ENCODE peak calls at places on chromosomes 11 and 22, in seven cellular contexts. One of them, this sample, is unnamed.

GRCh38 chr22:17230239-17230638 is 11.0 kb upstream of the ADA2 start:
- DNase-seq in osteocyte: no peak
- DNase-seq in AG10803: no peak
- DNase-seq in K562: no peak
- DNase-seq in fibroblast of mammary gland: no peak
- DNase-seq in tibial artery: no peak
- DNase-seq in CD8-positive, alpha-beta T cell: no peak
- DNase-seq in this sample: no peak

GRCh38 chr11:125874556-125875124 is 12.8 kb upstream of the HYLS1 start:
- DNase-seq in osteocyte: no peak
- DNase-seq in AG10803: peak
- DNase-seq in K562: peak
- DNase-seq in CD8-positive, alpha-beta T cell: peak
- DNase-seq in fibroblast of mammary gland: peak
- DNase-seq in tibial artery: peak
- DNase-seq in this sample: peak

GRCh38 chr11:67288452-67289225 is 464 bp upstream of the ANKRD13D start:
- DNase-seq in AG10803: peak
- DNase-seq in tibial artery: peak
- DNase-seq in CD8-positive, alpha-beta T cell: peak
- DNase-seq in osteocyte: peak
- DNase-seq in K562: peak
- DNase-seq in fibroblast of mammary gland: peak
- DNase-seq in this sample: peak

GRCh38 chr22:44147821-44148574 is 32.7 kb upstream of the PARVG start:
- DNase-seq in CD8-positive, alpha-beta T cell: no peak
- DNase-seq in AG10803: peak
- DNase-seq in tibial artery: no peak
- DNase-seq in K562: no peak
- DNase-seq in fibroblast of mammary gland: no peak
- DNase-seq in osteocyte: no peak
- DNase-seq in this sample: no peak

GRCh38 chr11:83292709-83293435 is 6.7 kb upstream of the CCDC90B start:
- DNase-seq in tibial artery: no peak
- DNase-seq in AG10803: peak
- DNase-seq in K562: peak
- DNase-seq in fibroblast of mammary gland: peak
- DNase-seq in CD8-positive, alpha-beta T cell: no peak
- DNase-seq in osteocyte: no peak
- DNase-seq in this sample: peak

GRCh38 chr11:71566081-71566620 is 788 bp downstream of the KRTAP5-10 start:
- DNase-seq in CD8-positive, alpha-beta T cell: no peak
- DNase-seq in osteocyte: no peak
- DNase-seq in K562: no peak
- DNase-seq in tibial artery: no peak
- DNase-seq in AG10803: no peak
- DNase-seq in fibroblast of mammary gland: no peak
- DNase-seq in this sample: no peak

GRCh38 chr11:6622261-6623171 is 3.3 kb upstream of the TPP1 start:
- DNase-seq in CD8-positive, alpha-beta T cell: no peak
- DNase-seq in K562: no peak
- DNase-seq in osteocyte: no peak
- DNase-seq in fibroblast of mammary gland: peak
- DNase-seq in tibial artery: no peak
- DNase-seq in AG10803: no peak
- DNase-seq in this sample: no peak

GRCh38 chr22:49668402-49668801 is 159.3 kb downstream of the BRD1 start:
- DNase-seq in tibial artery: no peak
- DNase-seq in AG10803: no peak
- DNase-seq in fibroblast of mammary gland: no peak
- DNase-seq in CD8-positive, alpha-beta T cell: peak
- DNase-seq in K562: no peak
- DNase-seq in osteocyte: no peak
- DNase-seq in this sample: no peak

GRCh38 chr22:49629024-49629570 is 198.6 kb downstream of the BRD1 start:
- DNase-seq in CD8-positive, alpha-beta T cell: no peak
- DNase-seq in fibroblast of mammary gland: no peak
- DNase-seq in tibial artery: no peak
- DNase-seq in K562: no peak
- DNase-seq in AG10803: no peak
- DNase-seq in osteocyte: no peak
- DNase-seq in this sample: no peak

GRCh38 chr22:38413085-38414008 is 41.7 kb downstream of the KCNJ4 start:
- DNase-seq in fibroblast of mammary gland: no peak
- DNase-seq in CD8-positive, alpha-beta T cell: peak
- DNase-seq in K562: no peak
- DNase-seq in osteocyte: peak
- DNase-seq in AG10803: no peak
- DNase-seq in tibial artery: no peak
- DNase-seq in this sample: no peak

GRCh38 chr11:65649656-65650546 is 12.0 kb downstream of the SIPA1 start:
- DNase-seq in osteocyte: no peak
- DNase-seq in fibroblast of mammary gland: no peak
- DNase-seq in tibial artery: no peak
- DNase-seq in K562: no peak
- DNase-seq in CD8-positive, alpha-beta T cell: no peak
- DNase-seq in AG10803: no peak
- DNase-seq in this sample: no peak

GRCh38 chr11:93902921-93903320 is 52.5 kb upstream of the VSTM5 start:
- DNase-seq in K562: no peak
- DNase-seq in CD8-positive, alpha-beta T cell: no peak
- DNase-seq in tibial artery: no peak
- DNase-seq in osteocyte: no peak
- DNase-seq in fibroblast of mammary gland: no peak
- DNase-seq in AG10803: no peak
- DNase-seq in this sample: no peak

GRCh38 chr11:93905384-93905783 is 55.0 kb upstream of the VSTM5 start:
- DNase-seq in fibroblast of mammary gland: peak
- DNase-seq in CD8-positive, alpha-beta T cell: no peak
- DNase-seq in K562: no peak
- DNase-seq in osteocyte: no peak
- DNase-seq in AG10803: peak
- DNase-seq in tibial artery: no peak
- DNase-seq in this sample: peak

GRCh38 chr11:93904711-93905110 is 54.3 kb upstream of the VSTM5 start:
- DNase-seq in AG10803: no peak
- DNase-seq in osteocyte: no peak
- DNase-seq in tibial artery: no peak
- DNase-seq in K562: no peak
- DNase-seq in CD8-positive, alpha-beta T cell: no peak
- DNase-seq in fibroblast of mammary gland: no peak
- DNase-seq in this sample: no peak

GRCh38 chr11:93906486-93906885 is 56.1 kb upstream of the VSTM5 start:
- DNase-seq in tibial artery: no peak
- DNase-seq in fibroblast of mammary gland: peak
- DNase-seq in AG10803: no peak
- DNase-seq in K562: no peak
- DNase-seq in CD8-positive, alpha-beta T cell: no peak
- DNase-seq in osteocyte: no peak
- DNase-seq in this sample: no peak

GRCh38 chr11:93903989-93904388 is 53.6 kb upstream of the VSTM5 start:
- DNase-seq in AG10803: no peak
- DNase-seq in tibial artery: no peak
- DNase-seq in fibroblast of mammary gland: no peak
- DNase-seq in CD8-positive, alpha-beta T cell: no peak
- DNase-seq in osteocyte: no peak
- DNase-seq in K562: no peak
- DNase-seq in this sample: no peak
- TF ChIP-seq CTCF in AG10803: no peak
- TF ChIP-seq CTCF in tibial artery: no peak
- TF ChIP-seq CTCF in fibroblast of mammary gland: no peak
- TF ChIP-seq CTCF in CD8-positive, alpha-beta T cell: no peak
- TF ChIP-seq CTCF in osteocyte: no peak
- TF ChIP-seq CTCF in K562: peak
- TF ChIP-seq CTCF in this sample: no peak

DNA sequence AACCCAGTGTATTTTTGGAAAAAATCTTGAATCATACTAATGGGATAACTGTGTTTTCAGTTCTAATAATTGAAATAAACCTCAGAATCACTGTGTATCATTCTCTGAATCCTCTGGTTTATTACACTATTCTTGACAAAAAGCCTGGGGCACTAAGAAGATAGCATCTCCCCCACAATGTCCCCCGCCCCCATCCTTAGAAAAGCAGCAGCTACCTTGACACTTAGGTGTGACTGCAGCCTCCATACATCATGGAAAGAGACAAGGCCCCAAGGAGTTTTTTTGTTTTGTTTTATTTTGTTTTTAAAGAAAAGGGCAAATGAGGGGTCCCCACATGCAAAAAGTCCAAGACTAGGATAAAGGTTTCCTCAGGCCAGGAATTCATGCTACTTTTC is 124.8 kb downstream of the APOL5 start:
- DNase-seq in fibroblast of mammary gland: no peak
- DNase-seq in tibial artery: no peak
- DNase-seq in AG10803: no peak
- DNase-seq in CD8-positive, alpha-beta T cell: no peak
- DNase-seq in K562: no peak
- DNase-seq in osteocyte: no peak
- DNase-seq in this sample: no peak
- TF ChIP-seq CTCF in fibroblast of mammary gland: no peak
- TF ChIP-seq CTCF in tibial artery: no peak
- TF ChIP-seq CTCF in AG10803: no peak
- TF ChIP-seq CTCF in CD8-positive, alpha-beta T cell: no peak
- TF ChIP-seq CTCF in K562: no peak
- TF ChIP-seq CTCF in osteocyte: no peak
- TF ChIP-seq CTCF in this sample: no peak

GRCh38 chr11:45405916-45406670 is 120.0 kb upstream of the SYT13 start:
- DNase-seq in fibroblast of mammary gland: peak
- DNase-seq in tibial artery: no peak
- DNase-seq in AG10803: no peak
- DNase-seq in CD8-positive, alpha-beta T cell: no peak
- DNase-seq in osteocyte: no peak
- DNase-seq in K562: no peak
- DNase-seq in this sample: peak
- TF ChIP-seq CTCF in fibroblast of mammary gland: peak
- TF ChIP-seq CTCF in tibial artery: peak
- TF ChIP-seq CTCF in AG10803: peak
- TF ChIP-seq CTCF in CD8-positive, alpha-beta T cell: no peak
- TF ChIP-seq CTCF in osteocyte: peak
- TF ChIP-seq CTCF in K562: peak
- TF ChIP-seq CTCF in this sample: peak

GRCh38 chr11:4495986-4496385 is 13.5 kb downstream of the OR52K1 start:
- DNase-seq in tibial artery: no peak
- DNase-seq in AG10803: no peak
- DNase-seq in K562: no peak
- DNase-seq in CD8-positive, alpha-beta T cell: no peak
- DNase-seq in osteocyte: no peak
- DNase-seq in fibroblast of mammary gland: no peak
- DNase-seq in this sample: no peak

GRCh38 chr11:4496555-4497248 is 14.3 kb downstream of the OR52K1 start:
- DNase-seq in osteocyte: no peak
- DNase-seq in AG10803: no peak
- DNase-seq in K562: no peak
- DNase-seq in CD8-positive, alpha-beta T cell: no peak
- DNase-seq in tibial artery: no peak
- DNase-seq in fibroblast of mammary gland: no peak
- DNase-seq in this sample: peak

GRCh38 chr11:4491878-4492606 is 9.6 kb downstream of the OR52K1 start:
- DNase-seq in tibial artery: no peak
- DNase-seq in AG10803: no peak
- DNase-seq in fibroblast of mammary gland: peak
- DNase-seq in osteocyte: no peak
- DNase-seq in K562: no peak
- DNase-seq in CD8-positive, alpha-beta T cell: no peak
- DNase-seq in this sample: peak

GRCh38 chr11:4495487-4495886 is 13.0 kb downstream of the OR52K1 start:
- DNase-seq in CD8-positive, alpha-beta T cell: no peak
- DNase-seq in AG10803: no peak
- DNase-seq in fibroblast of mammary gland: peak
- DNase-seq in osteocyte: no peak
- DNase-seq in tibial artery: no peak
- DNase-seq in K562: no peak
- DNase-seq in this sample: peak

DNA sequence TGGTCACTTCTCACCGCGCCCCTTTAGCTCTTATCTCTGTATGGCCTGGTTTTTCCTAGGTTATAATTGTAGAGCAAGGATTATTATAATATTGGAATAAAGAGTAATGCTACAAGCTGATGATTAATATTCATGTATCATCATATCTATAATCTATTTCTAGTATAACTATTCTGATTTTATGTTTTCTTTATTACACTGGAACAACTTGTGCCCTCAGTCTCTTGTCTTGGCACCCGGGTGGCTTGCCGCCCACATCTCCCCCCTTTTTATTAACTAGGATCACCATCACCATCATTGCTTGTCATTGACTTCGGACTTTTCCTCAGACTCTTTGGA is 11.0 kb downstream of the OR52K1 start:
- DNase-seq in CD8-positive, alpha-beta T cell: no peak
- DNase-seq in osteocyte: no peak
- DNase-seq in fibroblast of mammary gland: no peak
- DNase-seq in K562: no peak
- DNase-seq in tibial artery: no peak
- DNase-seq in AG10803: no peak
- DNase-seq in this sample: no peak
- TF ChIP-seq CTCF in CD8-positive, alpha-beta T cell: no peak
- TF ChIP-seq CTCF in osteocyte: no peak
- TF ChIP-seq CTCF in fibroblast of mammary gland: no peak
- TF ChIP-seq CTCF in K562: no peak
- TF ChIP-seq CTCF in tibial artery: no peak
- TF ChIP-seq CTCF in AG10803: no peak
- TF ChIP-seq CTCF in this sample: no peak